ENCODE peak calls at places on chromosomes 5 and 9, in eight cellular contexts. One of them, this sample, is unnamed.

GRCh38 chr9:109453210-109453842 is 44.8 kb downstream of the PTPN3 start:
- DNase-seq in AG09309: peak
- DNase-seq in right atrium auricular region: no peak
- DNase-seq in mucosa of descending colon: no peak
- DNase-seq in mesothelial cell of epicardium: no peak
- DNase-seq in fibroblast of mammary gland: no peak
- DNase-seq in adrenal gland: no peak
- DNase-seq in tibial nerve: no peak
- DNase-seq in this sample: no peak

GRCh38 chr5:83494102-83494620 is 22.6 kb downstream of the VCAN start:
- DNase-seq in AG09309: no peak
- DNase-seq in right atrium auricular region: no peak
- DNase-seq in mucosa of descending colon: no peak
- DNase-seq in mesothelial cell of epicardium: no peak
- DNase-seq in fibroblast of mammary gland: no peak
- DNase-seq in adrenal gland: no peak
- DNase-seq in tibial nerve: no peak
- DNase-seq in this sample: no peak

GRCh38 chr9:132006657-132007370 is 72.9 kb downstream of the MED27 start:
- DNase-seq in AG09309: no peak
- DNase-seq in right atrium auricular region: no peak
- DNase-seq in mucosa of descending colon: no peak
- DNase-seq in mesothelial cell of epicardium: no peak
- DNase-seq in fibroblast of mammary gland: peak
- DNase-seq in adrenal gland: no peak
- DNase-seq in tibial nerve: peak
- DNase-seq in this sample: no peak

GRCh38 chr9:21958833-21959232 is 35.4 kb downstream of the CDKN2A start:
- DNase-seq in AG09309: no peak
- DNase-seq in right atrium auricular region: no peak
- DNase-seq in mucosa of descending colon: no peak
- DNase-seq in mesothelial cell of epicardium: no peak
- DNase-seq in fibroblast of mammary gland: no peak
- DNase-seq in adrenal gland: no peak
- DNase-seq in tibial nerve: no peak
- DNase-seq in this sample: no peak

GRCh38 chr5:143985832-143986485 is 174.0 kb downstream of the HMHB1 start:
- DNase-seq in AG09309: peak
- DNase-seq in right atrium auricular region: no peak
- DNase-seq in mucosa of descending colon: no peak
- DNase-seq in mesothelial cell of epicardium: no peak
- DNase-seq in fibroblast of mammary gland: peak
- DNase-seq in adrenal gland: no peak
- DNase-seq in tibial nerve: no peak
- DNase-seq in this sample: no peak

GRCh38 chr9:126756876-126757415 is 47.9 kb upstream of the ZBTB43 start:
- DNase-seq in AG09309: no peak
- DNase-seq in right atrium auricular region: no peak
- DNase-seq in mucosa of descending colon: no peak
- DNase-seq in mesothelial cell of epicardium: no peak
- DNase-seq in fibroblast of mammary gland: no peak
- DNase-seq in adrenal gland: no peak
- DNase-seq in tibial nerve: no peak
- DNase-seq in this sample: no peak

GRCh38 chr9:81132318-81132717 is 557.0 kb downstream of the TLE1 start:
- DNase-seq in AG09309: no peak
- DNase-seq in right atrium auricular region: no peak
- DNase-seq in mucosa of descending colon: no peak
- DNase-seq in mesothelial cell of epicardium: no peak
- DNase-seq in fibroblast of mammary gland: no peak
- DNase-seq in adrenal gland: no peak
- DNase-seq in tibial nerve: no peak
- DNase-seq in this sample: no peak

GRCh38 chr5:851076-851475 is 290 bp upstream of the ZDHHC11 start:
- DNase-seq in AG09309: no peak
- DNase-seq in right atrium auricular region: no peak
- DNase-seq in mucosa of descending colon: no peak
- DNase-seq in mesothelial cell of epicardium: no peak
- DNase-seq in fibroblast of mammary gland: no peak
- DNase-seq in adrenal gland: no peak
- DNase-seq in tibial nerve: no peak
- DNase-seq in this sample: no peak

GRCh38 chr9:112925058-112925641 is 34.5 kb upstream of the SLC46A2 start:
- DNase-seq in AG09309: no peak
- DNase-seq in right atrium auricular region: no peak
- DNase-seq in mucosa of descending colon: no peak
- DNase-seq in mesothelial cell of epicardium: no peak
- DNase-seq in fibroblast of mammary gland: peak
- DNase-seq in adrenal gland: no peak
- DNase-seq in tibial nerve: no peak
- DNase-seq in this sample: no peak

GRCh38 chr5:84383296-84383815 is 1.3 kb downstream of the EDIL3 start:
- DNase-seq in AG09309: no peak
- DNase-seq in right atrium auricular region: no peak
- DNase-seq in mucosa of descending colon: no peak
- DNase-seq in mesothelial cell of epicardium: no peak
- DNase-seq in fibroblast of mammary gland: no peak
- DNase-seq in adrenal gland: no peak
- DNase-seq in tibial nerve: no peak
- DNase-seq in this sample: no peak

GRCh38 chr5:83577036-83577636 is 105.6 kb downstream of the VCAN start:
- DNase-seq in AG09309: no peak
- DNase-seq in right atrium auricular region: no peak
- DNase-seq in mucosa of descending colon: no peak
- DNase-seq in mesothelial cell of epicardium: no peak
- DNase-seq in fibroblast of mammary gland: no peak
- DNase-seq in adrenal gland: peak
- DNase-seq in tibial nerve: no peak
- DNase-seq in this sample: no peak

GRCh38 chr5:128081111-128081865 is 2.3 kb upstream of the SLC12A2 start:
- DNase-seq in AG09309: no peak
- DNase-seq in right atrium auricular region: no peak
- DNase-seq in mucosa of descending colon: no peak
- DNase-seq in mesothelial cell of epicardium: no peak
- DNase-seq in fibroblast of mammary gland: peak
- DNase-seq in adrenal gland: no peak
- DNase-seq in tibial nerve: no peak
- DNase-seq in this sample: no peak

GRCh38 chr5:38079625-38080402 is 178.5 kb upstream of the EGFLAM start:
- DNase-seq in AG09309: no peak
- DNase-seq in right atrium auricular region: no peak
- DNase-seq in mucosa of descending colon: no peak
- DNase-seq in mesothelial cell of epicardium: no peak
- DNase-seq in fibroblast of mammary gland: no peak
- DNase-seq in adrenal gland: no peak
- DNase-seq in tibial nerve: no peak
- DNase-seq in this sample: no peak

GRCh38 chr9:3181049-3181953 is 337.4 kb upstream of the PUM3 start:
- DNase-seq in AG09309: no peak
- DNase-seq in right atrium auricular region: no peak
- DNase-seq in mucosa of descending colon: peak
- DNase-seq in mesothelial cell of epicardium: peak
- DNase-seq in fibroblast of mammary gland: peak
- DNase-seq in adrenal gland: peak
- DNase-seq in tibial nerve: no peak
- DNase-seq in this sample: no peak

GRCh38 chr5:141326088-141326854 is 4.0 kb upstream of the PCDHGA1 start:
- DNase-seq in AG09309: peak
- DNase-seq in right atrium auricular region: no peak
- DNase-seq in mucosa of descending colon: peak
- DNase-seq in mesothelial cell of epicardium: no peak
- DNase-seq in fibroblast of mammary gland: peak
- DNase-seq in adrenal gland: no peak
- DNase-seq in tibial nerve: peak
- DNase-seq in this sample: no peak

GRCh38 chr9:34869390-34869789 is 88.7 kb upstream of the PHF24 start:
- DNase-seq in AG09309: no peak
- DNase-seq in right atrium auricular region: no peak
- DNase-seq in mucosa of descending colon: no peak
- DNase-seq in mesothelial cell of epicardium: no peak
- DNase-seq in fibroblast of mammary gland: peak
- DNase-seq in adrenal gland: no peak
- DNase-seq in tibial nerve: no peak
- DNase-seq in this sample: no peak

GRCh38 chr5:8410618-8411017 is 541.7 kb downstream of the MTRR start:
- DNase-seq in AG09309: no peak
- DNase-seq in right atrium auricular region: no peak
- DNase-seq in mucosa of descending colon: no peak
- DNase-seq in mesothelial cell of epicardium: no peak
- DNase-seq in fibroblast of mammary gland: no peak
- DNase-seq in adrenal gland: no peak
- DNase-seq in tibial nerve: no peak
- DNase-seq in this sample: no peak

DNA sequence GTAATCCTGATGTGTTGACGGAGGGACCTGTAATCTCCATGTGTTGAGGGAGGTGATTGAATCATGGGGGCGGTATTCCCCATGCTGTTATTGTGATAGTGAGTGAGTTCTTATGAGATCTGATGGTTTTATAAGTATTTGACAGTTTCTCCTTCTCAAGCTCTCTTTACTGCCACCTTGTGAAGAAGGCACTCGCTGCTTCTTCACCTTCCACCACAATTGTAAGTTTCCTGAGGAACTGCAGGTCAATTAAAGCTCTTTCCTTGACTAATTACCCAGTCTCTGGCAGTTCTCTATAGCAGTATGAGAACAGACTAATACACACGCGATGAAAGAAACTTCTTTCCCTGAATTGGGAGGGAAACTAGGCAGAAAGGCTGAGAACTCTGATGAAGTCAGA is 141.1 kb upstream of the RAD23B start:
- DNase-seq in AG09309: no peak
- DNase-seq in right atrium auricular region: no peak
- DNase-seq in mucosa of descending colon: no peak
- DNase-seq in mesothelial cell of epicardium: no peak
- DNase-seq in fibroblast of mammary gland: peak
- DNase-seq in adrenal gland: no peak
- DNase-seq in tibial nerve: no peak
- DNase-seq in this sample: no peak
- TF ChIP-seq CTCF in AG09309: peak
- TF ChIP-seq CTCF in right atrium auricular region: no peak
- TF ChIP-seq CTCF in mucosa of descending colon: no peak
- TF ChIP-seq CTCF in mesothelial cell of epicardium: no peak
- TF ChIP-seq CTCF in fibroblast of mammary gland: peak
- TF ChIP-seq CTCF in adrenal gland: no peak
- TF ChIP-seq CTCF in tibial nerve: no peak
- TF ChIP-seq CTCF in this sample: no peak

GRCh38 chr9:86637515-86637914 is 283.3 kb upstream of the TUT7 start:
- DNase-seq in AG09309: no peak
- DNase-seq in right atrium auricular region: no peak
- DNase-seq in mucosa of descending colon: no peak
- DNase-seq in mesothelial cell of epicardium: peak
- DNase-seq in fibroblast of mammary gland: peak
- DNase-seq in adrenal gland: peak
- DNase-seq in tibial nerve: no peak
- DNase-seq in this sample: no peak
- TF ChIP-seq CTCF in AG09309: peak
- TF ChIP-seq CTCF in right atrium auricular region: peak
- TF ChIP-seq CTCF in mucosa of descending colon: no peak
- TF ChIP-seq CTCF in mesothelial cell of epicardium: peak
- TF ChIP-seq CTCF in fibroblast of mammary gland: peak
- TF ChIP-seq CTCF in adrenal gland: peak
- TF ChIP-seq CTCF in tibial nerve: peak
- TF ChIP-seq CTCF in this sample: peak

DNA sequence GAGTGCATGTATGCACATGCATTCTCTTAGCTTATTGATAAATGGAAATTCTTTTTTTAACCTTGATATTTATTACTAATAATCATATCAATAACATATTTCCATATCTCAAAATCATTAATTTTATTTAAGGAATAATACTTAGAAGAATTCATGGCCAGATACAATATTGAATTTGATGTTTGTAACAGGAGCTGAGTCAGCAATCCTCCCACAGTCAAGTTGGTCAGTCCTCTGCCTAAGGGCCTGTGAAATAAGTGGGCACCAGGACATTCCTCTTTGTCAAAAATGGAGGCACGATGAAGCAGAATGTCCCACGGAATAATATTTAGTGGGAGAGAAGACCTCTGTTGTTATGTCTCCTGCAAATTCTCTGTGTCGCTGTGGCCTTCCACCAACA is 148.6 kb downstream of the LRRC70 start:
- DNase-seq in AG09309: no peak
- DNase-seq in right atrium auricular region: no peak
- DNase-seq in mucosa of descending colon: no peak
- DNase-seq in mesothelial cell of epicardium: no peak
- DNase-seq in fibroblast of mammary gland: no peak
- DNase-seq in adrenal gland: no peak
- DNase-seq in tibial nerve: no peak
- DNase-seq in this sample: no peak
- TF ChIP-seq CTCF in AG09309: no peak
- TF ChIP-seq CTCF in right atrium auricular region: no peak
- TF ChIP-seq CTCF in mucosa of descending colon: no peak
- TF ChIP-seq CTCF in mesothelial cell of epicardium: no peak
- TF ChIP-seq CTCF in fibroblast of mammary gland: no peak
- TF ChIP-seq CTCF in adrenal gland: no peak
- TF ChIP-seq CTCF in tibial nerve: no peak
- TF ChIP-seq CTCF in this sample: no peak

GRCh38 chr5:172640822-172641358 is at the start of gene NEURL1B:
- DNase-seq in AG09309: no peak
- DNase-seq in right atrium auricular region: peak
- DNase-seq in mucosa of descending colon: peak
- DNase-seq in mesothelial cell of epicardium: peak
- DNase-seq in fibroblast of mammary gland: peak
- DNase-seq in adrenal gland: peak
- DNase-seq in tibial nerve: peak
- DNase-seq in this sample: no peak

GRCh38 chr5:172640139-172640538 is 924 bp upstream of the NEURL1B start:
- DNase-seq in AG09309: no peak
- DNase-seq in right atrium auricular region: no peak
- DNase-seq in mucosa of descending colon: no peak
- DNase-seq in mesothelial cell of epicardium: no peak
- DNase-seq in fibroblast of mammary gland: no peak
- DNase-seq in adrenal gland: no peak
- DNase-seq in tibial nerve: no peak
- DNase-seq in this sample: no peak

GRCh38 chr5:172642046-172642409 is 965 bp downstream of the NEURL1B start:
- DNase-seq in AG09309: no peak
- DNase-seq in right atrium auricular region: no peak
- DNase-seq in mucosa of descending colon: no peak
- DNase-seq in mesothelial cell of epicardium: no peak
- DNase-seq in fibroblast of mammary gland: peak
- DNase-seq in adrenal gland: no peak
- DNase-seq in tibial nerve: no peak
- DNase-seq in this sample: no peak

GRCh38 chr5:172642511-172642910 is 1.4 kb downstream of the NEURL1B start:
- DNase-seq in AG09309: no peak
- DNase-seq in right atrium auricular region: no peak
- DNase-seq in mucosa of descending colon: no peak
- DNase-seq in mesothelial cell of epicardium: no peak
- DNase-seq in fibroblast of mammary gland: no peak
- DNase-seq in adrenal gland: no peak
- DNase-seq in tibial nerve: no peak
- DNase-seq in this sample: no peak

GRCh38 chr5:172641359-172642045 is 439 bp downstream of the NEURL1B start:
- DNase-seq in AG09309: no peak
- DNase-seq in right atrium auricular region: no peak
- DNase-seq in mucosa of descending colon: peak
- DNase-seq in mesothelial cell of epicardium: peak
- DNase-seq in fibroblast of mammary gland: no peak
- DNase-seq in adrenal gland: no peak
- DNase-seq in tibial nerve: no peak
- DNase-seq in this sample: no peak
- TF ChIP-seq CTCF in AG09309: no peak
- TF ChIP-seq CTCF in right atrium auricular region: no peak
- TF ChIP-seq CTCF in mucosa of descending colon: no peak
- TF ChIP-seq CTCF in mesothelial cell of epicardium: no peak
- TF ChIP-seq CTCF in fibroblast of mammary gland: no peak
- TF ChIP-seq CTCF in adrenal gland: no peak
- TF ChIP-seq CTCF in tibial nerve: no peak
- TF ChIP-seq CTCF in this sample: peak